ENCODE peak calls at places on chromosomes 5 and 9, in nine cellular contexts. K is activated naive CD8-positive, alpha-beta T cell treated with anti-CD3 and anti-CD28 coated beads, Interleukin-2, amount 50 U/mL, for 24 hours; G is stimulated activated naive B cell treated with anti-CD40 and anti-IgM and Interleukin-4, amounts not matched to agents 10 μg/mL and 1 μg/mL and 100 μg/mL, for 72 hours; Q is GM12878; V is left lung; D is heart right ventricle; B is activated CD8-positive, alpha-beta T cell treated with anti-CD3 and anti-CD28 coated beads, Interleukin-2, amount 10 ng/mL, durations not matched to agents 7 days and 5 days; F is stimulated activated naive CD8-positive, alpha-beta T cell treated with anti-CD3 and anti-CD28 coated beads, Interleukin-15, Interleukin-2, amounts not matched to agents 100 U/mL and 50 U/mL, for 24 hours; T is Right ventricle myocardium inferior. U is an unnamed sample.

GRCh38 chr9:137679695-137680305 is 61.0 kb downstream of the EHMT1 start:
- ATAC-seq in V (no peak), B (no peak), F (no peak), T (no peak), D (no peak), K (no peak), Q (peak; percentile 49), G (peak; percentile 17), U (no peak)

GRCh38 chr9:32783168-32783891 is at the start of gene TMEM215:
- ATAC-seq in T (no peak), F (no peak), Q (no peak), D (no peak), B (no peak), G (no peak), K (no peak), V (no peak), U (no peak)

GRCh38 chr9:16335788-16336580 is 534.5 kb downstream of the BNC2 start:
- ATAC-seq in T (peak; percentile 91), Q (no peak), K (no peak), B (no peak), D (peak; percentile 63), G (no peak), V (peak; percentile 81), F (no peak), U (no peak)

GRCh38 chr5:67166886-67167285 is 29.7 kb downstream of the CD180 start:
- ATAC-seq in K (no peak), V (no peak), F (no peak), Q (no peak), B (no peak), G (no peak), D (peak; percentile 1), T (no peak), U (no peak)

GRCh38 chr9:109735796-109736195 is 44.2 kb upstream of the PALM2AKAP2 start:
- ATAC-seq in F (no peak), K (no peak), V (no peak), D (peak; percentile 60), G (no peak), B (no peak), T (peak; percentile 86), Q (no peak), U (no peak)

GRCh38 chr5:1017691-1018455 is 9.3 kb downstream of the NKD2 start:
- ATAC-seq in D (no peak), F (peak; percentile 5), Q (peak; percentile 18), V (no peak), T (no peak), G (no peak), K (peak; percentile 5), B (no peak), U (peak; percentile 40)

GRCh38 chr5:42626462-42626861 is 130.2 kb upstream of the CCDC152 start:
- ATAC-seq in Q (no peak), T (no peak), D (no peak), K (no peak), B (no peak), G (no peak), F (no peak), V (no peak), U (no peak)

GRCh38 chr9:100492952-100493351 is 20.0 kb downstream of the TMEFF1 start:
- ATAC-seq in F (no peak), K (no peak), G (no peak), B (no peak), T (peak; percentile 67), V (no peak), Q (peak; percentile 51), D (peak; percentile 60), U (no peak)

GRCh38 chr9:23342296-23342695 is 483.7 kb downstream of the ELAVL2 start:
- ATAC-seq in G (no peak), T (no peak), K (no peak), F (no peak), B (no peak), V (peak; percentile 61), Q (no peak), D (no peak), U (no peak)

GRCh38 chr5:72427488-72428437 is 79.4 kb downstream of the ZNF366 start:
- ATAC-seq in D (peak; percentile 97), Q (no peak), B (no peak), T (peak; percentile 87), V (peak; percentile 82), G (peak; percentile 51), F (no peak), K (no peak), U (peak; percentile 80)

U was measured in stimulated activated memory B cell treated with anti-CD40 and anti-IgM and Interleukin-4, amounts not matched to agents 10 μg/mL and 1 μg/mL and 100 μg/mL, for 72 hours.